ENCODE peak calls at places on chromosomes 3 and 15, in eight cellular contexts. P is foreskin fibroblast, T is B cell, F is GM13976, K is IMR-90, E is progenitor cell of endocrine pancreas, R is colonic mucosa, U is body of pancreas. C is an unnamed sample.

GRCh38 chr3:171541181-171541580 is 81.0 kb upstream of the TNIK start:
- DNase-seq in F (no peak), U (no peak), T (no peak), P (no peak), K (no peak), E (no peak), R (no peak), C (no peak)

GRCh38 chr3:100046986-100047385 is 67.3 kb downstream of the FILIP1L start:
- DNase-seq in F (no peak), R (no peak), P (no peak), K (no peak), E (no peak), T (no peak), U (no peak), C (no peak)

GRCh38 chr3:168165390-168166269 is 69.9 kb upstream of the GOLIM4 start:
- DNase-seq in E (peak; percentile 17), T (peak; percentile 31), P (peak; percentile 87), F (peak; percentile 62), K (peak; percentile 76), U (peak; percentile 77), R (peak; percentile 81), C (no peak)

GRCh38 chr3:4986175-4986610 is 7.0 kb downstream of the BHLHE40 start:
- DNase-seq in P (no peak), E (no peak), F (peak; percentile 29), U (peak; percentile 29), T (no peak), R (no peak), K (peak; percentile 64), C (no peak)

GRCh38 chr15:86620113-86620512 is 540.4 kb downstream of the AGBL1 start:
- DNase-seq in U (no peak), F (no peak), E (no peak), T (no peak), K (no peak), P (no peak), R (no peak), C (no peak)

GRCh38 chr3:46695177-46695961 is 1.9 kb upstream of the ALS2CL start:
- DNase-seq in K (no peak), U (peak; percentile 67), F (peak; percentile 60), E (peak; percentile 20), P (no peak), R (peak; percentile 42), T (no peak), C (peak; percentile 34)

GRCh38 chr3:184941408-184941807 is 129.4 kb downstream of the VPS8 start:
- DNase-seq in T (no peak), F (no peak), P (no peak), U (no peak), E (no peak), R (no peak), K (no peak), C (no peak)

GRCh38 chr3:111173328-111173900 is 101.8 kb downstream of the NECTIN3 start:
- DNase-seq in T (no peak), P (peak; percentile 56), U (no peak), K (peak; percentile 37), E (no peak), R (no peak), F (no peak), C (no peak)

GRCh38 chr3:115204470-115204869 is 57.4 kb upstream of the ZBTB20 start:
- DNase-seq in K (no peak), F (no peak), T (no peak), P (no peak), U (no peak), R (no peak), E (no peak), C (no peak)

GRCh38 chr3:81249540-81250029 is 511.9 kb downstream of the GBE1 start:
- DNase-seq in F (no peak), P (peak; percentile 49), T (no peak), K (peak; percentile 6), R (no peak), U (no peak), E (no peak), C (no peak)

GRCh38 chr15:101531170-101531569 is 41.7 kb upstream of the PCSK6 start:
- DNase-seq in P (no peak), E (no peak), U (no peak), R (no peak), K (no peak), T (no peak), F (peak; percentile 9), C (no peak)

GRCh38 chr15:90062023-90062728 is 40.1 kb downstream of the IDH2 start:
- DNase-seq in P (peak; percentile 30), T (no peak), K (no peak), F (no peak), E (no peak), U (peak; percentile 92), R (peak; percentile 91), C (no peak)

GRCh38 chr15:80182611-80183210 is 29.9 kb downstream of the FAH start:
- DNase-seq in T (no peak), R (no peak), E (no peak), P (peak; percentile 94), U (no peak), F (no peak), K (peak; percentile 89), C (no peak)

GRCh38 chr15:80185152-80185551 is 32.4 kb downstream of the FAH start:
- DNase-seq in K (no peak), U (no peak), F (no peak), R (no peak), E (no peak), T (no peak), P (no peak), C (no peak)

GRCh38 chr15:80183291-80183690 is 30.5 kb downstream of the FAH start:
- DNase-seq in R (no peak), F (no peak), K (no peak), E (no peak), P (no peak), T (no peak), U (no peak), C (no peak)

GRCh38 chr15:80186066-80186465 is 33.3 kb downstream of the FAH start:
- DNase-seq in E (no peak), R (no peak), T (no peak), P (no peak), U (no peak), K (no peak), F (no peak), C (no peak)

GRCh38 chr15:80183886-80184285 is 31.1 kb downstream of the FAH start:
- DNase-seq in U (no peak), E (no peak), T (no peak), K (peak; percentile 13), R (no peak), F (no peak), P (peak; percentile 53), C (no peak)
- TF ChIP-seq CTCF in U (no peak), E (peak; percentile 20), T (no peak), K (no peak), R (no peak), F (no peak), P (peak; percentile 27), C (no peak)

DNA sequence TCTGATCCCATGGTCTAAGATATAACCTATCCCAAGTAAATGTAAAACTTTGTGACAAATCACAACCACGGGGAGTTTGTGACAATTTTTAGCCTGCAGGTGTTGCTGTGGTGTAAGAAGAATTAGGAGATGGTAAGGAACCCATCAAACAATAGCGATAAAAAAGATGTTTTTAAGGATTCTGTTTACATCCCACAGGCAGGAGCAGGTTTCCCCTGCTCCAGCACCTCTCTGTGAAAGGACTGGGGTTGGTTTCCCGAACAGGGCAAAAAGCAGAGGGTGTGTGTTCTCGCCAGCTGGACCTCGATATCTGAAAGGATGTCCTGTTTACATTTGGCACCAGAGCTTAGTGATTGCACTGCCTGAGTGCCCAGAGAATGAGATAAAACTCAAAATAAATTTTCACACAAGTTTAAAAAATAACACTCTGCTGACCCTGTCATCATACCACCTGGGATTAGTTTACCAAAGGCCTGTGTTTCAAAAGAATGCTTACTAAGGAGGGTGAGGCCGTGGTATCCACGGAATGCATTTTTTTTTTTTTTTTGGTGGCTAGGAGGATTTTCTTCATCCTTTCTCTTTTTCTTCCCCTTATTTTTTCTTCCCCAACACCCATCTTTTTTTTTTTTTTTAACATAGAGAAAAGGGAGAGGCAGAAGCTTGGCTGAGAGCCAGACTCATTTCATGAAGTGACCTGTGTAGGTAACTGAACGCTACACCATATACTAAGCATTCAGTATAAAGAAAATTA is 151.8 kb upstream of the DPH6 start:
- DNase-seq in P (peak; percentile 36), U (no peak), F (no peak), T (no peak), K (peak; percentile 82), R (no peak), E (no peak), C (no peak)
- TF ChIP-seq CTCF in P (no peak), U (no peak), F (no peak), T (no peak), K (no peak), R (no peak), E (peak; percentile 33), C (no peak)

GRCh38 chr3:173410836-173411235 is 13.3 kb downstream of the NLGN1 start:
- DNase-seq in R (no peak), F (no peak), U (no peak), K (no peak), E (no peak), P (no peak), T (no peak), C (no peak)

DNA sequence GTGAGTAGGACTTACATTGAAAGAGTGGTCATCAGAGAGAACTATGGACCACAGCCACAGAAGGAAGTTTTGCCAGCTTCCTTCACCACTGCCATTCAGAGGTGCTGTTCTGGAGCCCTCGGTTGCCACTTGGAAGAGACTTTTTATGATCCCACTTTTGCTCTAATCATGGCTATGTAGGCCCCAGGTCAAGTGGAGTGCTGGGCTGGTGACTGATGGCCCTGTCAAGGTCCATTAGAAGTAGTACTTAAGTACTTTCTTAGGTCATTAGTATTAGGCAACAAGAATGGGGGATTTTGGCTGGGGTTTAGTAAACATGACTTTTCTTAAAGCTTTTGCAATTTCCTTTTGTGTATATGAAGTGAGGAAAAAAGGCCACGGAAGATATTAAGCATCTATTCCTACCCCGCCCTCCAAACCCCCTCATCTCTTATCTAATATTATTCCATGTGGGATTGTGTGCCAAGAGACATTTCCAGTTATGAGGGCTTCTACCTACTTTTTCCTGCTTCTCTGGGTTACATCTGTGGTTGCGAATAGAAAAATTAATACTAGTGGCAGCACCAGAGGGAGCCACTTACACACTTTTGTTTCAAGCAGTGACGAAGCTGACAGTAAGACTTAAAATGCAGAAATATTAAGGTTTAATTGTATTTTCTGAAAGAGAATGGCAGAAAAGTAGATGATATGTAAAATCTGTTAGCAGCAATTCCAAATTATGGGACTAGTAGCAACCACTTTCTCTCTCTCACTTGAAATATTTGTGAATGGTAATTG is 13.9 kb downstream of the NLGN1 start:
- DNase-seq in E (no peak), U (peak; percentile 15), T (no peak), P (peak; percentile 61), F (no peak), R (peak; percentile 18), K (peak; percentile 51), C (no peak)
- TF ChIP-seq CTCF in E (peak; percentile 60), U (peak; percentile 8), T (no peak), P (peak; percentile 31), F (no peak), R (peak; percentile 15), K (peak; percentile 63), C (no peak)

GRCh38 chr3:113948015-113948917 is 453 bp downstream of the ZDHHC23 start:
- DNase-seq in F (peak; percentile 63), P (peak; percentile 25), E (peak; percentile 58), R (peak; percentile 68), T (no peak), U (peak; percentile 66), K (no peak), C (no peak)

GRCh38 chr3:113952921-113953320 is 5.1 kb downstream of the ZDHHC23 start:
- DNase-seq in K (no peak), R (no peak), U (no peak), P (peak; percentile 11), E (no peak), F (no peak), T (no peak), C (no peak)

GRCh38 chr3:113946831-113947230 is 982 bp upstream of the ZDHHC23 start:
- DNase-seq in K (no peak), U (no peak), P (no peak), T (no peak), E (no peak), F (no peak), R (no peak), C (no peak)

GRCh38 chr3:113947372-113948014 is at the start of gene ZDHHC23:
- DNase-seq in T (peak; percentile 96), E (peak; percentile 75), U (peak; percentile 92), P (peak; percentile 84), F (peak; percentile 80), R (peak; percentile 89), K (peak; percentile 34), C (peak; percentile 31)
- TF ChIP-seq CTCF in T (no peak), E (no peak), U (no peak), P (no peak), F (no peak), R (no peak), K (no peak), C (no peak)